ENCODE peak calls at places on chromosomes 1 and 21, in seven cellular contexts. D, R, U, S, C, G and N are unnamed samples. For H3K4me1, the result is how much of the 10 kb centered on the place peaks cover.

GRCh38 chr21:42109473-42109872 is 38.4 kb downstream of the UMODL1 start:
- DNase-seq in D (no peak), R (no peak), U (no peak), S (no peak), C (no peak), G (peak), N (no peak)

GRCh38 chr1:86200901-86201300 is 44.3 kb upstream of the COL24A1 start:
- DNase-seq in D (no peak), R (no peak), U (no peak), S (no peak), C (no peak), G (no peak), N (no peak)

GRCh38 chr1:160243767-160244166 is 18.6 kb downstream of the DCAF8 start:
- DNase-seq in D (no peak), R (no peak), U (no peak), S (no peak), C (no peak), G (no peak), N (no peak)

GRCh38 chr1:192801451-192801850 is 7.4 kb upstream of the RGS2 start:
- DNase-seq in D (no peak), R (no peak), U (no peak), S (no peak), C (no peak), G (no peak), N (no peak)

GRCh38 chr1:159916240-159917051 is 8.9 kb downstream of the TAGLN2 start:
- DNase-seq in D (no peak), R (no peak), U (no peak), S (no peak), C (no peak), G (no peak), N (no peak)

GRCh38 chr1:54278941-54279422 is 79.0 kb downstream of the MRPL37 start:
- DNase-seq in D (no peak), R (peak), U (peak), S (no peak), C (no peak), G (no peak), N (no peak)

GRCh38 chr1:116115476-116115875 is 4.3 kb downstream of the MAB21L3 start:
- DNase-seq in D (no peak), R (no peak), U (no peak), S (no peak), C (no peak), G (no peak), N (no peak)

GRCh38 chr1:187051618-187052232 is 223.0 kb downstream of the PLA2G4A start:
- DNase-seq in D (peak), R (no peak), U (no peak), S (no peak), C (no peak), G (no peak), N (no peak)

GRCh38 chr1:6454856-6455751 is 10.9 kb downstream of the TNFRSF25 start:
- DNase-seq in D (no peak), R (no peak), U (no peak), S (no peak), C (no peak), G (no peak), N (no peak)

GRCh38 chr1:42318601-42319000 is 16.4 kb downstream of the FOXJ3 start:
- DNase-seq in D (no peak), R (no peak), U (no peak), S (no peak), C (no peak), G (no peak), N (no peak)

GRCh38 chr21:18914570-18914969 is 511.0 kb upstream of the TMPRSS15 start:
- DNase-seq in D (no peak), R (no peak), U (no peak), S (no peak), C (no peak), G (no peak), N (no peak)

GRCh38 chr1:3369437-3370076 is 84.9 kb upstream of the ARHGEF16 start:
- DNase-seq in D (no peak), R (peak), U (peak), S (peak), C (no peak), G (no peak), N (peak)

GRCh38 chr1:147670319-147671003 is at the start of gene ACP6:
- DNase-seq in D (peak), R (peak), U (peak), S (peak), C (peak), G (peak), N (peak)

GRCh38 chr1:226097866-226098625 is 35.5 kb downstream of the H3-3A start:
- DNase-seq in D (no peak), R (no peak), U (no peak), S (no peak), C (no peak), G (no peak), N (no peak)

GRCh38 chr1:53639251-53639721 is 99.7 kb downstream of the GLIS1 start:
- DNase-seq in D (no peak), R (peak), U (no peak), S (no peak), C (peak), G (no peak), N (peak)

DNA sequence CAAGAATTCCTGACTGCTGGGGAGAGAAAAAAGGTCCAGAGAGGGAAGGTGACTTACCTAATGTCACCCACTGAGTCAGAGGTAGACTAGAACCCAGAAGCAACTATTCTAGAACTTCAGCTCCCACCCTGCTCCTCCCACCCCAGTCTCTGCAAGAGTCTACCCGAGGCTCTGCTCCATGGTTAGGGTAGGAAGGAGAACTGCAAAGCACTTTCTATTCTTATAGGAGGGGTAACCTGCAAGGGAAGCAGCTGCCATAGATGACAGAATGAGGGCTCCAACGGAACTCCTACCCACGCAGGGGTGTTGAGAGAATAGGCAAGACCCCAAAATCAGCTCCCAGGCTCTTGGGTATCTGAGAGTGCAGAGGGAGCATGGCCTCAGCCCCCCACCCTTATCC is 4.3 kb downstream of the SLC9A1 start:
- DNase-seq in D (no peak), R (no peak), U (no peak), S (no peak), C (no peak), G (no peak), N (no peak)
- H3K4me1 ChIP-seq in D (half or more), R (half or more), U (under half), S (half or more), C (half or more), G (under half), N (half or more)

GRCh38 chr1:195332102-195332501 is 1276.1 kb downstream of the KCNT2 start:
- DNase-seq in D (no peak), R (no peak), U (no peak), S (no peak), C (no peak), G (no peak), N (no peak)
- TF ChIP-seq CTCF in D (no peak), R (no peak), U (no peak), S (no peak), C (no peak), G (no peak), N (no peak)

GRCh38 chr1:150564051-150564991 is 15.1 kb downstream of the MCL1 start:
- DNase-seq in D (no peak), R (peak), U (peak), S (no peak), C (peak), G (no peak), N (no peak)

GRCh38 chr1:150560986-150561829 is 12.0 kb downstream of the ADAMTSL4 start:
- DNase-seq in D (peak), R (peak), U (peak), S (peak), C (peak), G (peak), N (peak)

GRCh38 chr1:150563340-150564038 is 14.3 kb downstream of the ADAMTSL4 start:
- DNase-seq in D (peak), R (peak), U (peak), S (peak), C (peak), G (peak), N (peak)

GRCh38 chr1:150561830-150562367 is 12.7 kb downstream of the ADAMTSL4 start:
- DNase-seq in D (peak), R (peak), U (peak), S (peak), C (peak), G (peak), N (peak)

GRCh38 chr1:150562384-150563339 is 13.5 kb downstream of the ADAMTSL4 start:
- DNase-seq in D (peak), R (peak), U (peak), S (no peak), C (peak), G (peak), N (peak)
- H3K4me1 ChIP-seq in D (half or more), R (half or more), U (under half), S (half or more), C (half or more), G (half or more), N (half or more)

DNA sequence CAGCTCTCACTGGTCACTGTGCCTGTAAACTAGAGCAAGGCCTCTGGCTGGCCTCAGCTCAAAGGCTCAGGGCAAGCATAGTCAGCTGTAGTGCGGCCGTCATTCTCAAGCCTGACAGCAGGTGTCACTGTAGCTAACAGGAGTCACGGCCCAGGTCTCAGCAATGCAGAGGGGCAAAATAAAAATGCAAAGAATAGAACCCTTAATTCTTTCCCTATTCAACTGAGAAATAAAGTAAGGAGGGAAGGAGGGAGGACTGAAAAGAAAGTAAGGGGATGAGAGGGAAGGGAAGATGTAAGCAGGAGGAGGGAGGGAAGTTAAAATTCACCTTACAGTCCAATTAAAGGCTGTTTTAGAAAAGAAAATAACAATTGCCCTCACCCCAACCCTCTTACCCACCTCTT is 106.1 kb downstream of the KIAA0319L start:
- DNase-seq in D (peak), R (peak), U (peak), S (peak), C (peak), G (peak), N (peak)
- TF ChIP-seq CTCF in D (peak), R (peak), U (peak), S (peak), C (peak), G (peak), N (peak)

GRCh38 chr1:162130308-162130707 is 60.8 kb downstream of the NOS1AP start:
- DNase-seq in D (no peak), R (no peak), U (no peak), S (no peak), C (no peak), G (no peak), N (no peak)

GRCh38 chr1:162135271-162135775 is 65.8 kb downstream of the NOS1AP start:
- DNase-seq in D (no peak), R (no peak), U (no peak), S (no peak), C (no peak), G (no peak), N (no peak)

GRCh38 chr1:162133566-162133965 is 64.1 kb downstream of the NOS1AP start:
- DNase-seq in D (no peak), R (no peak), U (no peak), S (no peak), C (no peak), G (no peak), N (no peak)

GRCh38 chr1:162128693-162129356 is 59.3 kb downstream of the NOS1AP start:
- DNase-seq in D (no peak), R (no peak), U (no peak), S (no peak), C (no peak), G (no peak), N (no peak)

DNA sequence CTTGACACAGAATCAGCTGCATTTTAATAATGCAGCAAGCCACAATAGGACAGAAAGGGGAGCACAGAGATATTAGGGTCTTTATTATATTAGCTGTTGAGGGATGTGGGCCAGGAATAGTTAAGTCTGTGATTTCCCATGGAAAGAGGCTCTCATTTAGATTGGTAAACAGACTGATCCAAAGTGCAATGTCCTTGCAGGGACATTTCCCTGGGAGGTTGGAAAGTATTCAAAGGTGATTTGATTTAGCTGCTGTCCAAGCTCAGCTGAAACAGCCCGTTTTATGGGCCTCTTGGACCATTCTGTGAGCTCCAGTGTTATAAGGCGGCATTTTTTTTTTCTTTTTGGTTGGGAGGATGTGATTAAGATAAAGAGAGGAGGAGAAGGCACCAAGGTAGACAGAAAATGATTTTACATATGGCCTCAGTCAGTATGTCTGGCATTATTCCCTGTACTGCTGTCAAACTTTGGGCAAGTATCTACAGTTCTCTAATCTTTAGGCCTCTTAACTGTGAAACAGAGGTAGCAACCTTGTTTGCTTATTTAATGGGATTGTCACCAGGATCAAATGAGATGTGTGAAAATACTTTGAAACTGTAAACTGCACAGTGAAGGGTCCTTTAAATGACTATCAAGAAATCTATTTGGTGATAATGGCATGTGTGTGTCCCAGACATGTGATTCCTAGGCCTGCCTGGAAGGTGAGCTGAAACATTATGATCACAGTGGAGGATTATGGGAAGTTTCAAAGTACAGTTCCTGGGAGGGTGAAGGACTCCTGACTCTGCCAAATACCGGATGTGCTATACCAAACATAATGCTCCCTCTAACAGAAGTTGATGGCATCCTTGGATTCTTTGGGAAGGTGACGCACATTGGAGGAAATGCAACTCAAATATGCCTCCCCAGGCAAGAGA is 62.2 kb downstream of the NOS1AP start:
- DNase-seq in D (no peak), R (no peak), U (no peak), S (no peak), C (no peak), G (no peak), N (no peak)
- H3K4me1 ChIP-seq in D (under half), R (under half), U (under half), S (half or more), C (under half), G (under half), N (under half)

GRCh38 chr1:224768971-224769370 is 152.9 kb downstream of the CNIH3 start:
- DNase-seq in D (no peak), R (no peak), U (no peak), S (no peak), C (no peak), G (no peak), N (no peak)

GRCh38 chr1:224779491-224780020 is 149.9 kb upstream of the DNAH14 start:
- DNase-seq in D (no peak), R (no peak), U (no peak), S (no peak), C (no peak), G (no peak), N (no peak)

GRCh38 chr1:224769987-224770693 is 154.0 kb downstream of the CNIH3 start:
- DNase-seq in D (no peak), R (no peak), U (no peak), S (no peak), C (no peak), G (no peak), N (no peak)

GRCh38 chr1:224773646-224774045 is 155.8 kb upstream of the DNAH14 start:
- DNase-seq in D (no peak), R (no peak), U (no peak), S (no peak), C (no peak), G (no peak), N (no peak)

GRCh38 chr1:224774378-224774777 is 155.1 kb upstream of the DNAH14 start:
- DNase-seq in D (no peak), R (no peak), U (no peak), S (no peak), C (no peak), G (no peak), N (no peak)
- TF ChIP-seq CTCF in D (peak), R (no peak), U (no peak), S (no peak), C (no peak), G (no peak), N (no peak)

DNA sequence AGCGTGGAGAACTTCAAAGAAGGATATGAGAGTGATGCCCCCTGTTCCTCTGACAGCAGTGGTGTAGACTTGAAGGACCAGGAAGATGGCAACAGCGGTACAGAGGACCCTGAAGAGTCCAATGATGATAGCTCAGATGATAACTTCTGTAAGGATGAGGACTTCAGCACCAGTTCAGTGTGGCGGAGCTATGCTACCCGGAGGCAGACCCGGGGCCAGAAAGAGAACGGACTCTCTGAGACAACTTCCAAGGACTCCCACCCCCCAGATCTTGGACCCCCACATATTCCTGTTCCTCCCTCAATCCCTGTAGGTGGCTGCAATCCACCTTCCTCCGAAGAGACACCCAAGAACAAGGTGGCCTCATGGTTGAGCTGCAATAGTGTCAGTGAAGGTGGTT is 14.0 kb downstream of the CERS2 start:
- DNase-seq in D (no peak), R (no peak), U (no peak), S (no peak), C (peak), G (no peak), N (no peak)
- H3K4me1 ChIP-seq in D (under half), R (under half), U (under half), S (under half), C (under half), G (under half), N (under half)

GRCh38 chr1:202205523-202206190 is 12.1 kb downstream of the LGR6 start:
- DNase-seq in D (no peak), R (no peak), U (no peak), S (no peak), C (no peak), G (no peak), N (no peak)

GRCh38 chr1:202204065-202204464 is 10.5 kb downstream of the LGR6 start:
- DNase-seq in D (no peak), R (no peak), U (no peak), S (no peak), C (no peak), G (no peak), N (no peak)

GRCh38 chr1:202208458-202208857 is 14.9 kb downstream of the LGR6 start:
- DNase-seq in D (no peak), R (no peak), U (no peak), S (no peak), C (no peak), G (no peak), N (no peak)

GRCh38 chr1:202210370-202210769 is 16.8 kb downstream of the LGR6 start:
- DNase-seq in D (no peak), R (no peak), U (no peak), S (no peak), C (no peak), G (no peak), N (no peak)

DNA sequence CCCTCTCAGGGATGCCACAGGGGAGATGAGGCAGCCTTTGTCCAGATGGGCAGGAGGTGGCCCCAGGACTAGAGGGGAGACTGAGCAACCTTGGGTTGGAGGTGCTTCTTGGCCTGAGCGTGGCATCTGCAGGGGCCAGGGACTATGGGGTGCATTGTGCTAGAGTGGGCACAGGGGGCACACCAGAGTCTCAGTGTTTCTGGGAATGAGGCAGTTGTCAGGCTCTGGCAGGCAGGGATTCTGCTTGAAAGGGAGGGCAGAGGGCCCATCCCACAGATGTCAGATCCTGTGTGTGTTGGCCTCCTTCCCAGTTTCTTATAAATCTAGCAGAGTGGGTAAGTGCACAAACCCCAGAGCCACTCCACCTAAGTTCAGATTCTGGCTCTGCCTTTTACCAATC is 13.7 kb downstream of the LGR6 start:
- DNase-seq in D (no peak), R (peak), U (no peak), S (no peak), C (no peak), G (no peak), N (no peak)
- TF ChIP-seq CTCF in D (no peak), R (peak), U (no peak), S (no peak), C (no peak), G (no peak), N (no peak)